ENCODE peak calls at places on chromosomes 13 and 19, in four cellular contexts. X is HepG2, P is K562, K is A549. C is an unnamed sample.

GRCh38 chr19:2449019-2449418 is 7.7 kb downstream of the LMNB2 start:
- DNase-seq in X (no peak), P (no peak), K (no peak), C (no peak)

GRCh38 chr13:40178130-40178529 is 488.3 kb downstream of the FOXO1 start:
- DNase-seq in X (no peak), P (no peak), K (no peak), C (no peak)

GRCh38 chr13:41064493-41064892 is 3.2 kb downstream of the WBP4 start:
- DNase-seq in X (no peak), P (no peak), K (no peak), C (no peak)

GRCh38 chr19:30089086-30089665 is 147.1 kb downstream of the URI1 start:
- DNase-seq in X (no peak), P (no peak), K (no peak), C (no peak)

GRCh38 chr13:114065926-114066774 is 66.3 kb downstream of the RASA3 start:
- DNase-seq in X (no peak), P (no peak), K (no peak), C (no peak)

GRCh38 chr19:5452594-5453565 is 2.3 kb upstream of the ZNRF4 start:
- DNase-seq in X (peak), P (peak), K (peak), C (no peak)

GRCh38 chr13:83881917-83882625 is at the start of gene SLITRK1:
- DNase-seq in X (no peak), P (peak), K (no peak), C (peak)

GRCh38 chr13:84430441-84430840 is 548.2 kb upstream of the SLITRK1 start:
- DNase-seq in X (no peak), P (no peak), K (no peak), C (no peak)

GRCh38 chr19:11814707-11815050 is 606 bp downstream of the ZNF440 start:
- DNase-seq in X (no peak), P (no peak), K (no peak), C (no peak)

GRCh38 chr13:42747399-42747873 is 33.9 kb upstream of the FAM216B start:
- DNase-seq in X (no peak), P (no peak), K (no peak), C (no peak)

GRCh38 chr13:26896986-26897668 is 136.5 kb upstream of the GPR12 start:
- DNase-seq in X (no peak), P (no peak), K (no peak), C (no peak)

GRCh38 chr19:19468424-19469050 is 46.8 kb downstream of the TSSK6 start:
- DNase-seq in X (no peak), P (no peak), K (no peak), C (no peak)

GRCh38 chr13:110574161-110574560 is 12.6 kb upstream of the RAB20 start:
- DNase-seq in X (no peak), P (no peak), K (no peak), C (no peak)

GRCh38 chr13:74641586-74641985 is 507.4 kb upstream of the KLF12 start:
- DNase-seq in X (no peak), P (no peak), K (no peak), C (no peak)

GRCh38 chr19:30227661-30228112 is 144.5 kb upstream of the ZNF536 start:
- DNase-seq in X (peak), P (peak), K (peak), C (no peak)

GRCh38 chr13:46982856-46983582 is 86.2 kb upstream of the HTR2A start:
- DNase-seq in X (no peak), P (no peak), K (no peak), C (peak)

GRCh38 chr13:46097015-46097414 is 7.8 kb downstream of the CPB2 start:
- DNase-seq in X (no peak), P (no peak), K (no peak), C (no peak)

GRCh38 chr13:19782049-19782726 is 557 bp downstream of the PSPC1 start:
- DNase-seq in X (no peak), P (peak), K (peak), C (no peak)

GRCh38 chr13:50125556-50126377 is 110.5 kb downstream of the KCNRG start:
- DNase-seq in X (peak), P (peak), K (peak), C (no peak)

GRCh38 chr13:50126378-50127016 is 111.3 kb downstream of the KCNRG start:
- DNase-seq in X (peak), P (no peak), K (peak), C (no peak)

GRCh38 chr13:50127726-50128291 is 112.6 kb downstream of the KCNRG start:
- DNase-seq in X (no peak), P (no peak), K (no peak), C (no peak)

GRCh38 chr13:50128406-50129048 is 113.3 kb downstream of the KCNRG start:
- DNase-seq in X (no peak), P (no peak), K (no peak), C (no peak)

DNA sequence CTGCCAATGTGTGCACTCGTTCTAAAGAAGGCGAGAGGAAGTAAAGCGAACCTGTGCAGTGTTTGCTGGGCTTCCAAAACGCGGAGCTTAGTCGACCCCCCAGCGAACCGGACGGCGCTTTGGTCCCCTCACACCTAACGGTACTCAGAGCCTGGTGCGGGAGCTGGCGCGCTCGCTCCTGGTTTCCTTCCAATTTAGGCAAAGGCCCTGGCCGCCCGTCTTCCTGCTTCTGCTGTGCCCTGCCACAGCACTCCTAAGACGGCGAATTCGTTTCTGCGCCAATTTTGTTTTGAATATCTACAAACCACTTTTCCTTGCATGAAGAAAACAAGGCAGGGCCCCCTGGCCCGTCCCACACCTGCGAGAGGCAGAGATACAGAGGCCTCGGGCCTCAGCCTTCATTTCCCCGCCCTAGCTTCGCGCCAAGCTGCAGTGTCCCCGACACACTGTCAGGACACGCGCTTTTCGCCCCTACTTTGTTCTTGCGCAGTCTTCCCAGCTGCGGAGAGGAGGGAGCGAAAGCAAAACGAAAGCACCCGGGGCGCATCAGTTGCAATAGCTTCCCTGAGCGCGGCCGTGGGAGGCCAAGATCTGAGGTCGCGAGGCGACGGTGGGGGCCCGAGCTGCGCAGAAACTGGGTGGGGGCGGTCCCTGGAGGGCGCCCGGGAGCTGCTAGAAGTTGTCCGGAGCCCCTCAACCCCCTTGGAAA is 111.9 kb downstream of the KCNRG start:
- DNase-seq in X (no peak), P (no peak), K (no peak), C (no peak)
- TF ChIP-seq CHD4 in X (no peak), P (no peak), K (no peak), C (no peak)

GRCh38 chr19:44476559-44477408 is 23.5 kb downstream of the ZNF180 start:
- DNase-seq in X (peak), P (no peak), K (no peak), C (no peak)
- TF ChIP-seq CHD4 in X (no peak), P (no peak), K (no peak), C (no peak)

GRCh38 chr19:16445238-16446107 is 26.3 kb downstream of the EPS15L1 start:
- DNase-seq in X (peak), P (no peak), K (no peak), C (peak)
- TF ChIP-seq CHD4 in X (no peak), P (no peak), K (no peak), C (no peak)

DNA sequence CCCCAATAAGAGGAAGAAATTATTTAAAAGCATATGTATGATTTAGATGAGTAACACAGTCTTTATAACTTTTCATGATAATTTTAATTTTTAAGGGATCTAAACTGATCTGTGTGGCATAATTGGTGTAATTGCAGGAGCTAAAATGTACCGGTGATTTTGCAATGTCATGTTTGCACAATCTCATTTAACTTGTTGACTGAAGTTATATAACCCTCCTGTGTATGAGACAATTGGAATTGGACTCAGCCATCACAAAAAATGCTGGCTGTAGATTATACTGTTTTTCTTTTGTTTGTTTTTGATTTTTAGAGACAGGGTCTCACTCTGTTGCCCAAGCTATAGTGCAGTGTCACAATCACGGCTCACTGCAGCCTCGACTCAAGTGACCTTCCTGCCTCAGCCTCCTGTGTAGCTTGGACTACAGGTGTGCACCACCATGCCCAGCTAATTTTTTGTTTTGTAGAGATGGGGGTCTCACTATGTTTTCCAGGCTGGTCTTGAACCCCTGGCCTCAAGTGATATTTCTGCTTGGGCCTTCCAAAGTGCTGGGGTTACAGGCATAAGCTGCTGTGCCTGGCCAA is 26.1 kb downstream of the FGF9 start:
- DNase-seq in X (peak), P (no peak), K (no peak), C (no peak)
- TF ChIP-seq CHD4 in X (no peak), P (no peak), K (no peak), C (no peak)

DNA sequence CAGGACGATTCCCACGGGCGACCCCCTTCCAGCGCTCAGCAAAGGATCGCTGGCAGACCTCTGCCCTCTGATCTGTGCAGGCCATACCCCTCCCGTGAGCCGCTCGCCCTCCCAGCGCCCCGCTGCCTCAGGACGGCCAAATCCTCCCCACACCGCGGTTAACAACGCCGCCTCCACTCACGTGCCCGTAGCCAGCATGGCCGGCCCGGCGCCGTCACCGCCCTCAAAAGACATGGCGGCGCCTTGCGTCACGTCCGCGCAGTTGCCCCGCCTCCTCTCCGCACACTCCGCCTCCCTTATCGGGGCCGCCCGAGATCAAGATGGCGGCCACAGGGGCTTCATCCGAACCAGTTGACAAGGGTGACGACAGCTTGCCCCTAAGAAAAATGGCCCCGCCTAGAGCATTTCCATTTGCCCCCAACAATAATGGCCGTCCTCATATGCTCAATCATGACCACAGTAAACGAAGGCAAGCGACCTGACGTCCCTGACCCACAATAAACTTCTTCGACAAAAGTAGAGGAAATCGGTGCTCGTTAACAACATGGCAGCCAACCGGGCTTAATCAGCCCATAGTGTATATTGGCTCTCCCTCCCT is 634 bp downstream of the AKT1S1 start:
- DNase-seq in X (peak), P (peak), K (peak), C (peak)
- TF ChIP-seq CHD4 in X (no peak), P (no peak), K (no peak), C (no peak)

GRCh38 chr13:31044658-31045620 is 112.5 kb downstream of the TEX26 start:
- DNase-seq in X (no peak), P (no peak), K (no peak), C (peak)

GRCh38 chr13:31048521-31048920 is 113.2 kb downstream of the HSPH1 start:
- DNase-seq in X (no peak), P (no peak), K (no peak), C (no peak)

GRCh38 chr13:31049083-31049482 is 112.6 kb downstream of the HSPH1 start:
- DNase-seq in X (no peak), P (no peak), K (no peak), C (no peak)

GRCh38 chr13:31045621-31046081 is 113.2 kb downstream of the TEX26 start:
- DNase-seq in X (peak), P (peak), K (peak), C (peak)

GRCh38 chr13:31046711-31047279 is 114.3 kb downstream of the TEX26 start:
- DNase-seq in X (no peak), P (no peak), K (no peak), C (no peak)
- TF ChIP-seq CHD4 in X (no peak), P (no peak), K (no peak), C (no peak)

DNA sequence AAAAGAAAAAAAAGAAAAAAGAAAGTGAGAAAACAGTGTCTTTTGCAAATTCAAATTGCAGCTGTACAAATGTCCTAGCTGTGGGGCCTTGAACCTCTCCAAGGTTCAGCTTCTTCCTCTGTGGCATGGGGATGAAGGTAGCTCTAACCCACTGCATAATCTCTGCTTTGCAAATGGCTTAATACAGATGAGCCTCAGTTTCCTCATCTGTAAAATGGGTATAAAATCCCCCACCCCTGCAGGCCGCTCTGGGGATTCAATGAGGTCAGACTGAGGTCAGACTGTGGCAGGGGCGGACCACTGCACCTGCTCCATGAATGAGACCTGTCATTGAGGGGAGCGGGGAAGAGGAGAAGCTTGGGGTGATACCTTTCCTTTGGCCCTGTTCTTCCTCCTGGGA is 5.8 kb downstream of the DPF1 start:
- DNase-seq in X (no peak), P (no peak), K (no peak), C (no peak)
- TF ChIP-seq CHD4 in X (no peak), P (peak), K (no peak), C (no peak)

GRCh38 chr13:65638572-65639168 is 1591.5 kb downstream of the PCDH9 start:
- DNase-seq in X (peak), P (peak), K (peak), C (no peak)
- TF ChIP-seq CHD4 in X (no peak), P (no peak), K (no peak), C (no peak)

GRCh38 chr19:34365463-34366401 is 736 bp downstream of the GPI start:
- DNase-seq in X (no peak), P (peak), K (no peak), C (no peak)

GRCh38 chr19:34364830-34365462 is at the start of gene GPI:
- DNase-seq in X (peak), P (peak), K (peak), C (no peak)

GRCh38 chr19:34368338-34368737 is 3.3 kb downstream of the GPI start:
- DNase-seq in X (no peak), P (no peak), K (no peak), C (no peak)

GRCh38 chr19:34367424-34367957 is 2.5 kb downstream of the GPI start:
- DNase-seq in X (no peak), P (no peak), K (no peak), C (no peak)

GRCh38 chr19:34366670-34367423 is 1.9 kb downstream of the GPI start:
- DNase-seq in X (no peak), P (no peak), K (no peak), C (no peak)
- TF ChIP-seq CHD4 in X (no peak), P (no peak), K (no peak), C (no peak)

DNA sequence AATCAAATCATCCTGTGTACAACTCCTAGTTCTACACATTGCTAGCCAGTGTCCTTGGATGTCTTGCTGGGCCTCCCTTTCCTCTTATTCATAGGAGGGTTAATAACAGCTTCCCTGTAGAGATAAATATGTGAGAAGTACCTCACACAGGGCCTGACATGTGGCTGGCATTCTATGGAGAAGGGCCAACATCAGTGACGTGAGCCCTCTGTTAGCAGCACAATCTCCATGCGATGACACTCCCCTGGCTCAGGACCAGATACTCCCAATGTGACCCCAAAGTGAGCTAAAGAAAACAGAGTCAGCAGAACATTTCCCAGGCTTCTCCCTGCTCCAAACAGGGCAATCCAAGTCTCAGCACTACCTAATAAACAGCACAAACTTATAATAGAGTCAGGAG is 818.4 kb downstream of the DIAPH3 start:
- DNase-seq in X (no peak), P (no peak), K (no peak), C (no peak)
- TF ChIP-seq CHD4 in X (no peak), P (no peak), K (no peak), C (no peak)